ENCODE peak calls at places on chromosomes 13 and 19, in nine cellular contexts. M is cardiac fibroblast, Q is astrocyte of the spinal cord, S is fibroblast of pulmonary artery, F is fibroblast of lung, W is tibial artery, H is lower lobe of right lung, K is mucosa of descending colon, D is heart right ventricle. R is an unnamed sample.

GRCh38 chr13:46304546-46304945 is 82.5 kb downstream of the RUBCNL start:
- DNase-seq in M (no peak), Q (no peak), S (no peak), F (no peak), W (no peak), H (no peak), K (no peak), D (no peak), R (peak)

GRCh38 chr13:28983661-28984060 is 163.5 kb downstream of the MTUS2 start:
- DNase-seq in M (no peak), Q (no peak), S (no peak), F (no peak), W (no peak), H (no peak), K (no peak), D (no peak), R (no peak)

GRCh38 chr13:87089391-87089790 is 581.8 kb upstream of the SLITRK5 start:
- DNase-seq in M (peak), Q (peak), S (peak), F (peak), W (no peak), H (no peak), K (no peak), D (no peak), R (peak)

GRCh38 chr19:55703790-55704215 is 28.8 kb downstream of the EPN1 start:
- DNase-seq in M (peak), Q (peak), S (peak), F (peak), W (peak), H (no peak), K (peak), D (no peak), R (peak)

GRCh38 chr19:56295531-56296455 is 18.8 kb downstream of the ZSCAN5A start:
- DNase-seq in M (no peak), Q (no peak), S (no peak), F (no peak), W (no peak), H (no peak), K (no peak), D (no peak), R (no peak)

GRCh38 chr13:111914241-111915103 is 152.5 kb upstream of the SOX1 start:
- DNase-seq in M (no peak), Q (no peak), S (no peak), F (no peak), W (no peak), H (no peak), K (no peak), D (no peak), R (no peak)

GRCh38 chr19:10789876-10790275 is 46.1 kb downstream of the TMED1 start:
- DNase-seq in M (no peak), Q (no peak), S (no peak), F (no peak), W (no peak), H (no peak), K (no peak), D (no peak), R (no peak)

GRCh38 chr19:47447470-47448359 is 24.0 kb downstream of the SLC8A2 start:
- DNase-seq in M (peak), Q (peak), S (peak), F (peak), W (no peak), H (peak), K (peak), D (no peak), R (peak)

GRCh38 chr19:10568444-10568825 is 344 bp downstream of the CDKN2D start:
- DNase-seq in M (no peak), Q (peak), S (no peak), F (no peak), W (no peak), H (peak), K (peak), D (peak), R (no peak)

GRCh38 chr19:40147693-40148347 is 43.4 kb upstream of the MAP3K10 start:
- DNase-seq in M (peak), Q (peak), S (peak), F (peak), W (peak), H (no peak), K (no peak), D (no peak), R (peak)

GRCh38 chr19:10333758-10334339 is 520 bp upstream of the RAVER1 start:
- DNase-seq in M (no peak), Q (peak), S (peak), F (no peak), W (no peak), H (no peak), K (no peak), D (no peak), R (peak)

DNA sequence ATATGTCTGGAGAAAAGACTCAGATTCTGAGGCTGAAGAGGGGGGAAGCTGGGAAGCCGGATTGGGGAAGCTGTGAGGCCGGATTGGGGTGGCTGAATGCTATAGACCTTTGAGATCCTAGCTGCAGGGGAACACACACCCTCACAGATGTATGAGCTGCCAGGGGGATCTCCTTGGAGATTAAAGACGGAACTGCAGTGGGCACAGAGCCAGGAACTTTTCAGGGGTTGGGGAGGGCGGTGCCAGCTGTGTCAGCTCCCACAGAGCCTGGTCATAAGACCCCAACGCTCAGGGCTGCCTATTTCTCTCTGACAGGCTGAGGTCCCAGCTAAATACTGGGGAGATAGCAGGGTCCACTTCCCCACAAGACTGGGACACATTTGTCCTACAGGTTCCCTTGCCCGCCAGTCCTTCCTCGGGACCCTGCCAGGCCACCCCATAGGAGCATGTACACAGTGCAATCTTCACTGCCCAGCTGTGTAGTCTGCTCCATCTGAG is 1894.0 kb downstream of the PCDH9 start:
- DNase-seq in M (no peak), Q (no peak), S (no peak), F (no peak), W (no peak), H (no peak), K (no peak), D (no peak), R (no peak)
- H3K4me3 ChIP-seq in M (no peak), Q (no peak), S (no peak), F (no peak), W (no peak), H (no peak), K (no peak), D (no peak), R (no peak)

DNA sequence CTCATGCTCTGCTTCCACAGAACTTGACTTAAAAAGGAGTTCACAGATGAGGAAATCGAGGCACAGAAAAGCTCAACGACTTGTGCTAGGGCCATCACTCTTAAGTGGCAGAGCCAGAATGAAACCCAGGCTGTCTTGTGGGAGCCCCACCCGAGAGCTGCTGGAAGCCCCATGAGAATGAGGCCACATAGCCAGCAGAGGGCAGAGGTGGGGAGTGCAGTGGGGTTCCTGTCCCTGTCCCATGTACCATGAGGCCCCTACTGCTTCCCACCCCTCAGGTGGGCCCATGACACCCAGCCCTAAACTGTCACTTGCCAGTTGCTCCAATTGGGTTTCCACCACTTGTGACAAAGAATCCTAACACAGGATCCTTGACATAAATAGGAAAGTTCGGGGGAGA is 175.9 kb downstream of the IRS2 start:
- DNase-seq in M (peak), Q (no peak), S (peak), F (no peak), W (no peak), H (peak), K (peak), D (peak), R (no peak)
- TF ChIP-seq CTCF in M (peak), Q (peak), S (peak), F (no peak), W (no peak), H (peak), K (peak), D (peak), R (peak)

DNA sequence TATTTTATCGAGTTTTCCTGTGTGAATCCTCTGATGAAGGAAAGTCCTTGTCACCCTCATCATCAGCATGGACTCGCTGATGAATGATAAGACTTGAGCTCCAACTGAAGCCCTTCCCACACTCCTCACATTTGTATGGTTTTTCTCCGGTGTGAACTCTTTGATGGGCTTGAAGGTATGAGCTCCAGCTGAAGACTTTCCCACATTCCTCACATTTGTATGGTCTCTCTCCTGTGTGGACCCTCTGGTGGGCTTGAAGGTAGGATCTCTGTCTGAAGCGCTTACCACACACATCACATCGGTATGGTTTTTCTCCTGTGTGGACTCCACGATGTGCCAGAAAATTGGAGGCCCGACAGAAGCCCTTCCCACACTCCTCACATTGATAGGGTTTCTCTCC is 21.7 kb downstream of the ZNF45 start:
- DNase-seq in M (no peak), Q (no peak), S (no peak), F (no peak), W (no peak), H (no peak), K (no peak), D (no peak), R (no peak)
- H3K4me3 ChIP-seq in M (no peak), Q (no peak), S (no peak), F (no peak), W (no peak), H (no peak), K (no peak), D (no peak), R (no peak)

DNA sequence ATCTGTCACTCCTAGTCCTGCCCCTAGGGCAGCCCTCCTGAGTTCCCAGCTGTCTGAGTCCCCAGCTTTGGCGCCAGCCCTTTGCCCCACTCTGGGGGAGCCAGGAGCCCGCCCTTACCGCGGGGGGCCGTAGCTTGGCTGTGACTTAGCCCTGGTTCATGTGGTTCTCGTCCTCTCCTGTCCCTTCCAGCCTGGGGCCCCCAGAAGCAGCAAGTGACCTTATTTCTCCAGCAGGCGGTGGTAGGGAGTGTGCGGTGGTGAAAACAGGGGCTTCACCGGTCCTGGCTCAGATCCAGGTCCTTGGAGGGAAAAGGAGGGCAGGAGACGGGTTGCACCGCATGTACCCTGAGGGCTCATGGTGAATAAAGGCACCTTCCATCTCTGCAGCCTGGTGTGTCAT is 7.9 kb downstream of the GIPC3 start:
- DNase-seq in M (no peak), Q (no peak), S (no peak), F (no peak), W (no peak), H (no peak), K (no peak), D (no peak), R (no peak)
- TF ChIP-seq CTCF in M (no peak), Q (no peak), S (no peak), F (no peak), W (no peak), H (no peak), K (no peak), D (no peak), R (no peak)

DNA sequence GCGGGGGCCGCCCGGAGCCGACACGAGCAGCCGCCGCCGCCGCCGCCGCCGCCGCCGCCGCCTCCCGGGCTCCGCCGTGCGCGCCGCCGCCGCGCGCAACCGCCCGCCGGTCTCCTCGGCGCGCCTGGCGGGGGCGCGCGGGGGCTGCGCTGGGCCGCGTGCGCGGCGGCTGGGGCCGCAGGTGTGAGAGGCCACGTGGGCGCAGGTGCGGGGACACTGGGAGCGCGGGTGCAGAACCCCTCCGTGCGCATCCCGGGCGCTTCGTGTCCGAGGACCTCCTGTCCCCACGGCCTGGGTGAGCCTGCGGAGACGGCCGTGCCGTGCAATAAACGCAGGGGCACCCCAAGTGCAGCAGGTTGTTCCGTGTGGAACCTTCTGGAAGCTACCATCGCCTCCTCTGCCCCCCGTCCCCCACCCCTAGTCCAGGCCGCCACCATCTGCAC is at the start of gene LINGO3:
- DNase-seq in M (no peak), Q (no peak), S (no peak), F (no peak), W (no peak), H (no peak), K (no peak), D (no peak), R (no peak)
- H3K4me3 ChIP-seq in M (peak), Q (no peak), S (no peak), F (no peak), W (no peak), H (peak), K (no peak), D (no peak), R (no peak)

DNA sequence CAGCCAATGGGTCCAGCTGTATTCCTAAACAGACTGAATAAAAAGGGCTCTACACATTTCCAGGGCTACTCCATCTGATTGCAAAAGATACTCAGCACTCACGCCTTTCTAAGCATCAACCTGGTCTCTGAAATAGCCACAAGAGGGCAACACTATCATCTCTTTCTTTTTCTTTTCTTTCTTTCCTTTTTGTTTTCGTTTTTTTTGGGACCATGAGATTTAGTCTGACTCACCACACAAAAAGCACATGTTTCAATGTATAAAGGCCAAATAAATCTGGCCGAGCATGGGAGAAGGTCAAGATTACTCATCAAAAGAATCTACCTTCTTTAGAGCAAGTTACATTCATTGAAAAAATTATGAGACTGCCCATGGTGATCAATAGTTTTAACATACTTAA is 805.6 kb upstream of the ARGLU1 start:
- DNase-seq in M (peak), Q (peak), S (peak), F (peak), W (no peak), H (no peak), K (no peak), D (no peak), R (no peak)
- TF ChIP-seq CTCF in M (peak), Q (peak), S (peak), F (peak), W (peak), H (peak), K (no peak), D (peak), R (no peak)

GRCh38 chr13:75512253-75512652 is 25.4 kb downstream of the COMMD6 start:
- DNase-seq in M (no peak), Q (no peak), S (no peak), F (no peak), W (no peak), H (no peak), K (no peak), D (no peak), R (no peak)

GRCh38 chr13:75508002-75508548 is 26.1 kb upstream of the TBC1D4 start:
- DNase-seq in M (no peak), Q (no peak), S (no peak), F (no peak), W (no peak), H (no peak), K (no peak), D (no peak), R (no peak)

GRCh38 chr13:75513271-75513670 is 24.4 kb downstream of the COMMD6 start:
- DNase-seq in M (no peak), Q (no peak), S (no peak), F (no peak), W (no peak), H (no peak), K (no peak), D (no peak), R (no peak)

GRCh38 chr13:75514080-75515040 is 23.3 kb downstream of the COMMD6 start:
- DNase-seq in M (peak), Q (peak), S (peak), F (peak), W (no peak), H (no peak), K (no peak), D (no peak), R (peak)

DNA sequence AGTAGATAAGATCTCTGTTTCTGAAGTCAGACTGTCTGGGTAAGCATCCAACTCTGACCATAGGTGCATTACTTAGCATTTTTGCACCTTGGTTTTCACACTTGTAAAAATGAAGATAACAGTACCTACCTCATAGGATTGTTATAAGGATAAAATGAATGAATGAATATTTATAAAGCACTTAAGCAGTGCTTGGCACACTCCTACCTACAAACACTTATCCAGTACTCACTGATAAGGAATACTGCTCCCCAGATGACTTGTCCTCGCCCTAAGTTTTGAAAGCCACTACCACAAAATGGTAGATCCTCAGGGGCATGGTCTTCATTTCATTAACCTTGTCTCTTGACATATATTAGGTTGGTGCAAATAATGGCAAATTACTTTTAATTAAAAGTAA is 26.4 kb downstream of the COMMD6 start:
- DNase-seq in M (no peak), Q (no peak), S (no peak), F (no peak), W (no peak), H (no peak), K (no peak), D (no peak), R (no peak)
- H3K4me3 ChIP-seq in M (no peak), Q (no peak), S (no peak), F (no peak), W (no peak), H (no peak), K (no peak), D (no peak), R (no peak)

DNA sequence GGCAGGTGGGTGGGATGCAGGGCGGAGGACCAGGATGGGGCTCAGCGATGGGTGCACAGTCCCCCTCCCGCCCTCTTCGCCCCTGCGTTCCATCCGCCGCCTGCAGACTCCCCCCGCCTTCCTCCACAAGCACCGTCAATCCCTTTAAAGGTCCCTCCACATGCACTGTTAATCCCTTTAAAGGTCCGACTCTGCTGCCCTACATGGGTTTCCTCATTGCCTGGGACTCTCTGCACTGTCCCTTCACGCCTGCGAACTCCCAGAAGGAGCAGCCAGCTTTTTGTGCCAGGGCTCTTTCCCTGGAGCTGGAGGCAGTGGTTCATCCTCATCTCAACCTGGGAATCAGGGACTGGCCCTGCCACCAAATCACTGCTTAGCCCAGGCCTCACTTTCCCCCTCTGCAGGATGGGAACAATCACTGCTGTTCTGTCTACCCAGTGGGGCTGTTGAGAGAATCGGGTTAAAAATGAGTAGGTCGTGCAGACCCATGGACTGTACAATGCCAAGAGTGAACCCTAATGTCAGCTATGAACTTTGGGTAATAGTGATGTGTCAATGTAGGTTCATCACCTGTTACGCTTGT is 20.4 kb downstream of the ZNF574 start:
- DNase-seq in M (no peak), Q (no peak), S (no peak), F (no peak), W (no peak), H (no peak), K (no peak), D (no peak), R (no peak)
- TF ChIP-seq CTCF in M (no peak), Q (no peak), S (no peak), F (no peak), W (no peak), H (no peak), K (no peak), D (no peak), R (no peak)

DNA sequence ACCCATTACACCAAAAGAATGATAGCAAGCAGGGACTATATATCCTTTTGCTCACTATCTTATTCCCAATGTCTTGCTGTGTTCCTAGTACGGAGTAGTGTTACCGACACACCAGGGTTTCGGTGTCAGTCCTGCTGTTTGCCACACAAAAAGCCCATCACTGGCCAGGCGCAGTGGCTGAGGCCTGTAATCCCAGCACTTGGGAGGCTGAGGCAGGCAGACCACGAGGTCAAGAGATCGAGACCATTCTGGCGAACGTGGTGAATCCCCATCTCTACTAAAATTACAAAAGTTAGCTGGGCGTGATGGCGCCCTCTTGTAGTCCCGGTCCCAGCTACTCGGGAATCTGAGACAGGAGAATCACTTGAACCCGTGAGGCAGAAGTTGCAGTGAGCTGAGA is 1467.3 kb upstream of the MIR17HG start:
- DNase-seq in M (no peak), Q (no peak), S (no peak), F (no peak), W (no peak), H (no peak), K (no peak), D (no peak), R (no peak)
- H3K4me3 ChIP-seq in M (no peak), Q (no peak), S (no peak), F (no peak), W (no peak), H (no peak), K (no peak), D (no peak), R (no peak)